ENCODE peak calls at places on chromosomes 2 and 18, in ten cellular contexts. S is breast epithelium; O is OCI-LY7; D is aorta; Q is MM.1S; J is CD4-positive, alpha-beta memory T cell; A is adrenal gland; V is upper lobe of right lung; C is cardiac muscle cell; L is body of pancreas. I is an unnamed sample. For H3K4me1, the result is how much of the 10 kb centered on the place peaks cover.

GRCh38 chr2:138780451-138780880 is 276 bp upstream of the NXPH2 start:
- DNase-seq in A (no peak), J (no peak), S (no peak), V (no peak), C (no peak), Q (no peak), D (no peak), L (no peak), O (no peak), I (no peak)

GRCh38 chr2:43010428-43011141 is 215.8 kb downstream of the ZFP36L2 start:
- DNase-seq in O (no peak), V (no peak), Q (no peak), L (no peak), C (no peak), A (no peak), D (no peak), S (no peak), J (no peak), I (no peak)

GRCh38 chr2:73980566-73980965 is 4.1 kb upstream of the TET3 start:
- DNase-seq in C (no peak), L (no peak), O (no peak), A (no peak), J (no peak), Q (no peak), D (no peak), V (no peak), S (no peak), I (no peak)

GRCh38 chr18:63257453-63257852 is 62.1 kb downstream of the BCL2 start:
- DNase-seq in A (no peak), V (no peak), D (no peak), S (no peak), Q (no peak), L (no peak), O (no peak), J (no peak), C (no peak), I (no peak)

GRCh38 chr2:230330725-230331124 is 3.7 kb downstream of the SP140L start:
- DNase-seq in L (no peak), Q (no peak), S (no peak), J (no peak), V (no peak), A (no peak), D (no peak), C (peak), O (no peak), I (no peak)

GRCh38 chr18:59669872-59670657 is 27.2 kb downstream of the CCBE1 start:
- DNase-seq in L (no peak), O (no peak), A (no peak), V (no peak), D (no peak), C (peak), S (no peak), Q (no peak), J (no peak), I (no peak)

GRCh38 chr18:35876243-35876642 is 96.2 kb upstream of the RMP24 start:
- DNase-seq in C (no peak), A (no peak), L (no peak), Q (no peak), O (no peak), D (no peak), S (no peak), J (no peak), V (no peak), I (no peak)

GRCh38 chr18:58768293-58768974 is 96.2 kb upstream of the ZNF532 start:
- DNase-seq in O (peak), L (peak), S (peak), V (peak), A (peak), Q (peak), C (peak), J (no peak), D (peak), I (peak)

GRCh38 chr18:24227976-24228660 is 89.3 kb downstream of the CABYR start:
- DNase-seq in L (no peak), S (no peak), C (no peak), Q (no peak), A (no peak), V (no peak), D (no peak), J (no peak), O (no peak), I (no peak)

GRCh38 chr2:237536617-237537016 is 29.8 kb upstream of the PRLH start:
- DNase-seq in A (no peak), C (no peak), Q (no peak), L (no peak), O (no peak), S (no peak), D (no peak), J (no peak), V (no peak), I (no peak)

GRCh38 chr2:239128706-239129105 is 272.1 kb downstream of the HDAC4 start:
- DNase-seq in Q (no peak), V (no peak), J (no peak), D (no peak), S (no peak), A (no peak), L (no peak), O (no peak), C (no peak), I (no peak)

GRCh38 chr2:149561309-149561926 is 26.2 kb downstream of the MMADHC start:
- DNase-seq in D (no peak), A (no peak), S (no peak), V (no peak), Q (peak), J (no peak), O (peak), C (peak), L (peak), I (peak)

GRCh38 chr2:157339965-157340655 is 14.5 kb upstream of the ERMN start:
- DNase-seq in C (no peak), S (no peak), A (no peak), J (no peak), O (no peak), V (no peak), D (no peak), Q (no peak), L (peak), I (no peak)

GRCh38 chr18:80208620-80209019 is 38.7 kb downstream of the PARD6G start:
- DNase-seq in A (no peak), O (no peak), J (no peak), L (no peak), D (no peak), S (no peak), V (no peak), C (no peak), Q (no peak), I (no peak)

GRCh38 chr2:196131384-196131861 is 40.0 kb downstream of the STK17B start:
- DNase-seq in D (no peak), J (peak), O (peak), A (peak), V (no peak), L (no peak), Q (peak), S (no peak), C (peak), I (peak)

GRCh38 chr2:24179683-24180082 is 4.8 kb downstream of the FAM228A start:
- DNase-seq in J (no peak), Q (peak), C (no peak), A (no peak), V (no peak), D (no peak), L (no peak), O (no peak), S (no peak), I (no peak)

GRCh38 chr2:120650022-120650644 is 85.5 kb upstream of the GLI2 start:
- DNase-seq in D (no peak), Q (no peak), L (no peak), S (no peak), V (no peak), O (peak), A (no peak), C (no peak), J (no peak), I (no peak)

GRCh38 chr2:41932241-41933034 is 115.4 kb upstream of the PKDCC start:
- DNase-seq in A (peak), C (peak), L (peak), S (no peak), Q (no peak), O (no peak), J (no peak), V (peak), D (peak), I (no peak)

GRCh38 chr2:68861330-68861729 is 9.9 kb downstream of the BMP10 start:
- DNase-seq in O (no peak), C (no peak), J (no peak), L (no peak), V (no peak), A (no peak), D (no peak), Q (no peak), S (no peak), I (no peak)

GRCh38 chr2:47070920-47071824 is 83.9 kb downstream of the STPG4 start:
- DNase-seq in V (peak), C (peak), S (no peak), J (peak), L (peak), O (peak), D (peak), A (peak), Q (peak), I (peak)

GRCh38 chr18:79422783-79423165 is 27.0 kb downstream of the NFATC1 start:
- DNase-seq in D (no peak), V (no peak), J (no peak), O (no peak), A (no peak), L (no peak), S (no peak), C (no peak), Q (no peak), I (no peak)

GRCh38 chr2:10045561-10046355 is 2.4 kb downstream of the KLF11 start:
- DNase-seq in O (no peak), J (no peak), S (no peak), L (peak), V (peak), Q (no peak), C (no peak), A (peak), D (peak), I (no peak)

GRCh38 chr2:20430461-20431302 is 16.2 kb upstream of the RHOB start:
- DNase-seq in C (no peak), D (no peak), Q (no peak), L (no peak), V (no peak), S (no peak), A (no peak), J (no peak), O (no peak), I (no peak)

GRCh38 chr2:239157269-239157668 is 243.6 kb downstream of the HDAC4 start:
- DNase-seq in V (peak), J (no peak), D (peak), S (peak), Q (no peak), C (no peak), A (peak), L (no peak), O (no peak), I (no peak)

GRCh38 chr2:75560768-75561565 is at the start of gene EVA1A:
- DNase-seq in L (peak), A (peak), C (peak), S (no peak), J (no peak), Q (peak), V (peak), O (no peak), D (peak), I (no peak)

GRCh38 chr18:76358774-76359173 is 136.3 kb downstream of the ZNF516 start:
- DNase-seq in J (no peak), D (no peak), Q (no peak), L (no peak), S (no peak), V (no peak), O (no peak), A (no peak), C (no peak), I (no peak)

GRCh38 chr2:109317471-109318090 is 188.6 kb downstream of the SH3RF3 start:
- DNase-seq in D (no peak), O (no peak), S (no peak), A (no peak), C (no peak), L (no peak), J (no peak), V (no peak), Q (no peak), I (no peak)

GRCh38 chr2:215930505-215931233 is 82.7 kb downstream of the MREG start:
- DNase-seq in Q (no peak), S (no peak), C (peak), V (no peak), A (no peak), D (no peak), O (no peak), L (no peak), J (no peak), I (no peak)
- H3K4me3 ChIP-seq in Q (no peak), S (no peak), C (no peak), V (peak), A (no peak), D (peak), O (no peak), L (no peak), J (no peak), I (no peak)

DNA sequence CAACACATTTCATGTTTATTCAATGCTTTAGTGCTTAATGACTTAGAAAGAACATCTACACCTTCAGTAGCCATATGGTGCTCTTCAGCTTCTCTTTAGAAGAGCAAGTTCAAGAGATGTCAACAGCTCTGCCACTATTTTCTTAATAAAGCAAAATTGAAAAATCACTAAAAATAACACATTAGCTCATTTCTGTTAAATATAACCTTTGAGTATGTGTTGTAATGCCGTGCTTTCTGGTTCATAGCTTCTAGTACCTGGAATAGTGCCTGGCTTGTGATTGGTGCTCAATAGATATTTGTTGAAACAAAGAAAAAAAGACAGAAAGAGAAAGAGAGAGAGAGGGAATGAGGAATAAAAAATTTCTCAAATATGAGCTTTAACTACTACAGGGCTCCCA is 349.8 kb upstream of the SPRED2 start:
- DNase-seq in A (no peak), S (no peak), J (no peak), D (no peak), O (no peak), L (no peak), Q (no peak), V (no peak), C (no peak), I (no peak)
- H3K27ac ChIP-seq in A (no peak), S (no peak), J (no peak), D (no peak), O (no peak), L (no peak), Q (no peak), V (no peak), C (no peak), I (no peak)

GRCh38 chr18:57434536-57435494 is at the start of gene ONECUT2:
- DNase-seq in V (peak), J (peak), C (peak), D (peak), L (peak), S (peak), Q (no peak), O (no peak), A (peak), I (peak)
- H3K4me1 ChIP-seq in V (under half), J (under half), C (under half), D (under half), L (half or more), S (under half), Q (under half), O (under half), A (under half), I (half or more)

DNA sequence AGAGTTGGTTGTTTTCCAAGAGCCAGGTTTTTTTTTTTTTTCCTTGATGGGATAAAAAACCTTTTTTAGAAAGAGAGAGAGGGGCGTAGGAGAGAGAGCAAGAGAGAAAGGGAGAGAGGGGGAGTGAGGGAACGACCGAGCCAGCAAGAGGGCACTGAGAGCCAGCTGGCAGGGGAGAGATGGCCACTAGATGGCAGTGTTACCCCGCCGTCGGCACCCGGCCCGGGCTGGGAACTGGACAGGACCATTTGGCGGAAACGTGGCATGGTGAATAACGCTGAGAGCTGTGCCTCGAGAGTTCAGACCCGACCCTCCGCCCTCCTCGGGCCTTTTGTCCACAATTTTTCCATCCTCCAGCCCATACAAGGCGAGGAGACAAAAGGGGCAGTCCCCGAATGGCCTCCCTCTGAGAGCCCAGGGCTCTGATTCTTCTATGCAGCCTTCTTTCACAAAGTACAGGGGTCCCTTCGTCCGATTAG is 286.7 kb upstream of the VRK2 start:
- DNase-seq in A (peak), J (peak), C (peak), D (peak), Q (peak), L (peak), O (peak), S (peak), V (peak), I (peak)
- H3K4me3 ChIP-seq in A (peak), J (no peak), C (no peak), D (no peak), Q (peak), L (peak), O (peak), S (peak), V (peak), I (no peak)